ENCODE peak calls at places on chromosomes 16 and 17, in seven cellular contexts. One of them, this sample, is unnamed.
A peak's percentile ranks its signal among the peaks of the same experiment; 100 is the strongest.

GRCh38 chr17:81483085-81483861 is 29.3 kb downstream of the ACTG1 start:
- DNase-seq in pancreas: peak; percentile 91
- DNase-seq in endodermal cell: peak; percentile 80
- DNase-seq in heart left ventricle: peak; percentile 77
- DNase-seq in body of pancreas: peak; percentile 58
- DNase-seq in right atrium auricular region: no peak
- DNase-seq in thoracic aorta: no peak
- DNase-seq in this sample: peak; percentile 53

GRCh38 chr17:33057564-33057963 is 65.9 kb downstream of the SPACA3 start:
- DNase-seq in heart left ventricle: no peak
- DNase-seq in body of pancreas: no peak
- DNase-seq in thoracic aorta: no peak
- DNase-seq in right atrium auricular region: peak; percentile 44
- DNase-seq in pancreas: no peak
- DNase-seq in endodermal cell: peak; percentile 37
- DNase-seq in this sample: no peak

GRCh38 chr17:17129466-17129865 is 76.7 kb downstream of the PLD6 start:
- DNase-seq in right atrium auricular region: no peak
- DNase-seq in heart left ventricle: peak; percentile 29
- DNase-seq in body of pancreas: no peak
- DNase-seq in pancreas: no peak
- DNase-seq in endodermal cell: no peak
- DNase-seq in thoracic aorta: no peak
- DNase-seq in this sample: no peak

GRCh38 chr17:78716814-78717393 is 65.2 kb downstream of the CYTH1 start:
- DNase-seq in pancreas: peak; percentile 88
- DNase-seq in heart left ventricle: peak; percentile 76
- DNase-seq in endodermal cell: peak; percentile 52
- DNase-seq in right atrium auricular region: no peak
- DNase-seq in thoracic aorta: no peak
- DNase-seq in body of pancreas: peak; percentile 91
- DNase-seq in this sample: no peak

GRCh38 chr17:11853321-11854151 is 143.7 kb downstream of the ZNF18 start:
- DNase-seq in thoracic aorta: no peak
- DNase-seq in endodermal cell: no peak
- DNase-seq in heart left ventricle: no peak
- DNase-seq in body of pancreas: no peak
- DNase-seq in pancreas: no peak
- DNase-seq in right atrium auricular region: no peak
- DNase-seq in this sample: no peak

GRCh38 chr16:15976929-15977637 is 27.7 kb downstream of the ABCC1 start:
- DNase-seq in body of pancreas: no peak
- DNase-seq in endodermal cell: no peak
- DNase-seq in heart left ventricle: no peak
- DNase-seq in right atrium auricular region: peak; percentile 85
- DNase-seq in pancreas: no peak
- DNase-seq in thoracic aorta: no peak
- DNase-seq in this sample: no peak

GRCh38 chr17:12995896-12996295 is 21.9 kb downstream of the ELAC2 start:
- DNase-seq in pancreas: no peak
- DNase-seq in endodermal cell: no peak
- DNase-seq in body of pancreas: no peak
- DNase-seq in heart left ventricle: no peak
- DNase-seq in thoracic aorta: no peak
- DNase-seq in right atrium auricular region: no peak
- DNase-seq in this sample: no peak

GRCh38 chr16:75087040-75087979 is 29.3 kb downstream of the LDHD start:
- DNase-seq in thoracic aorta: no peak
- DNase-seq in pancreas: no peak
- DNase-seq in heart left ventricle: peak; percentile 68
- DNase-seq in body of pancreas: no peak
- DNase-seq in endodermal cell: peak; percentile 70
- DNase-seq in right atrium auricular region: peak; percentile 64
- DNase-seq in this sample: no peak

GRCh38 chr17:13699261-13699660 is 97.5 kb upstream of the HS3ST3A1 start:
- DNase-seq in endodermal cell: no peak
- DNase-seq in heart left ventricle: no peak
- DNase-seq in thoracic aorta: no peak
- DNase-seq in pancreas: no peak
- DNase-seq in body of pancreas: no peak
- DNase-seq in right atrium auricular region: no peak
- DNase-seq in this sample: no peak

GRCh38 chr16:75248536-75249380 is 2.7 kb downstream of the BCAR1 start:
- DNase-seq in endodermal cell: no peak
- DNase-seq in heart left ventricle: peak; percentile 63
- DNase-seq in body of pancreas: no peak
- DNase-seq in thoracic aorta: no peak
- DNase-seq in right atrium auricular region: no peak
- DNase-seq in pancreas: peak; percentile 28
- DNase-seq in this sample: no peak

GRCh38 chr16:67673712-67674580 is 7.3 kb downstream of the C16orf86 start:
- DNase-seq in endodermal cell: peak; percentile 45
- DNase-seq in heart left ventricle: peak; percentile 87
- DNase-seq in body of pancreas: peak; percentile 82
- DNase-seq in thoracic aorta: no peak
- DNase-seq in right atrium auricular region: peak; percentile 83
- DNase-seq in pancreas: peak; percentile 62
- DNase-seq in this sample: peak; percentile 71

GRCh38 chr17:43669971-43670644 is 8.4 kb upstream of the MEOX1 start:
- DNase-seq in body of pancreas: peak; percentile 47
- DNase-seq in pancreas: peak; percentile 17
- DNase-seq in right atrium auricular region: no peak
- DNase-seq in endodermal cell: peak; percentile 79
- DNase-seq in heart left ventricle: peak; percentile 42
- DNase-seq in thoracic aorta: no peak
- DNase-seq in this sample: no peak

GRCh38 chr17:2101448-2102257 is 46.8 kb downstream of the HIC1 start:
- DNase-seq in pancreas: peak; percentile 70
- DNase-seq in body of pancreas: peak; percentile 86
- DNase-seq in thoracic aorta: no peak
- DNase-seq in right atrium auricular region: no peak
- DNase-seq in endodermal cell: no peak
- DNase-seq in heart left ventricle: no peak
- DNase-seq in this sample: peak; percentile 86

GRCh38 chr16:50597563-50598255 is 49.5 kb downstream of the NKD1 start:
- DNase-seq in endodermal cell: no peak
- DNase-seq in right atrium auricular region: no peak
- DNase-seq in body of pancreas: no peak
- DNase-seq in heart left ventricle: peak; percentile 34
- DNase-seq in thoracic aorta: no peak
- DNase-seq in pancreas: no peak
- DNase-seq in this sample: no peak

GRCh38 chr17:45841883-45842525 is 2.7 kb upstream of the SPPL2C start:
- DNase-seq in right atrium auricular region: no peak
- DNase-seq in heart left ventricle: no peak
- DNase-seq in pancreas: no peak
- DNase-seq in thoracic aorta: no peak
- DNase-seq in endodermal cell: no peak
- DNase-seq in body of pancreas: no peak
- DNase-seq in this sample: no peak

GRCh38 chr17:73165616-73166404 is 1.0 kb downstream of the SSTR2 start:
- DNase-seq in body of pancreas: no peak
- DNase-seq in right atrium auricular region: no peak
- DNase-seq in pancreas: no peak
- DNase-seq in endodermal cell: peak; percentile 80
- DNase-seq in heart left ventricle: no peak
- DNase-seq in thoracic aorta: no peak
- DNase-seq in this sample: no peak

GRCh38 chr17:31794111-31794510 is 64.9 kb downstream of the COPRS start:
- DNase-seq in endodermal cell: no peak
- DNase-seq in heart left ventricle: no peak
- DNase-seq in thoracic aorta: no peak
- DNase-seq in right atrium auricular region: no peak
- DNase-seq in pancreas: no peak
- DNase-seq in body of pancreas: no peak
- DNase-seq in this sample: no peak

GRCh38 chr17:42009170-42009569 is 8.1 kb downstream of the DNAJC7 start:
- DNase-seq in endodermal cell: peak; percentile 70
- DNase-seq in thoracic aorta: no peak
- DNase-seq in heart left ventricle: no peak
- DNase-seq in right atrium auricular region: no peak
- DNase-seq in pancreas: no peak
- DNase-seq in body of pancreas: no peak
- DNase-seq in this sample: no peak

GRCh38 chr17:45812102-45812501 is 28.0 kb downstream of the CRHR1 start:
- DNase-seq in body of pancreas: no peak
- DNase-seq in right atrium auricular region: no peak
- DNase-seq in pancreas: no peak
- DNase-seq in thoracic aorta: no peak
- DNase-seq in heart left ventricle: no peak
- DNase-seq in endodermal cell: no peak
- DNase-seq in this sample: no peak

DNA sequence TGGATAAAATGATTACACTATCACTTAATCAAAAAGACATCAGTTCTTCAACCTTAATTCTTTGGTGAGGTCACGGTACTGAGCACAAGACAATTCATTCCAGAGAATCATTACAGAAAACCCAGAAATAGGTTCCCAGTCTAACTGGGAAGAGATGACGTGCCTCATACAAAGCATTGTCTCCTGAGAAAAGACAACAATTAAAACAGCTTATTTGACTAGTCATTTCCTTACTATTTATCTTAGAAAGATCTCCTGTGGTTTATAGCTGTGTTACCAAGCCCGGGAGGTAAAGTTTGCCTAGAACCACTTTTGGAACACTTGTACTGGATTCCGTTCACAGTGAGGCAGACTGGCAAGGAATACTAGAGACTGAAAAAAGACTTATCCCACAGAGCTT is 5.1 kb downstream of the PHF12 start:
- DNase-seq in body of pancreas: no peak
- DNase-seq in pancreas: no peak
- DNase-seq in heart left ventricle: no peak
- DNase-seq in endodermal cell: no peak
- DNase-seq in right atrium auricular region: no peak
- DNase-seq in thoracic aorta: no peak
- DNase-seq in this sample: no peak
- H3K4me3 ChIP-seq in body of pancreas: no peak overlapping the region
- H3K4me3 ChIP-seq in pancreas: no peak overlapping the region
- H3K4me3 ChIP-seq in heart left ventricle: no peak overlapping the region
- H3K4me3 ChIP-seq in endodermal cell: peak overlapping the region; percentile 30
- H3K4me3 ChIP-seq in right atrium auricular region: no peak overlapping the region
- H3K4me3 ChIP-seq in thoracic aorta: no peak overlapping the region
- H3K4me3 ChIP-seq in this sample: no peak overlapping the region

DNA sequence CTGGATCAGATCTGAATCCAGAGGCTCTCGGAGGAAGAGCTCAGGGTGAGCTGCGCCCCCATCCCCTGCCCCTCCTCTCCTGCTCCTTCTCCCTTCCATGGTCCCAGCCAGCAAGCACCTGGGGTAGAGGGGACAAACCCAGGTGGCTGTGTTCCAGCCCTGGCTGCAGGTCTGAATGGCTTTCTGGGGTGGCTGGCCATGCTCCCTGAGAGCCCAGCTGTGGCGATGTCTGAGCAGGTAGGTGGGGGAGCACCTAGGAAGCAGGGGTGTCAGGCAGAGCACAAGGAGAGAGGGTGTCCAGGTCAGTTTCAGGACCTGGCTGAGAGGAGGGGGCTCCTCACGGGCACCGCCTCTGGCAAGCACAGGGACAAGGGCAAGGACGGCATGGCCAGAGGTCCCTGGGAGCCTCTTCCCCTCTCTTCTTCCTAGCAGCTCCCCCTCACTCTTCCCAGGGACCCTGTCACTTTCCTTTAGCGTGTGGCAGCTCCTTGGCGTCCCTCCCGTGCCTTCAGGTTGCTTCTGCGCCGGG is 310.0 kb downstream of the SEC14L1 start:
- DNase-seq in right atrium auricular region: no peak
- DNase-seq in thoracic aorta: no peak
- DNase-seq in body of pancreas: no peak
- DNase-seq in pancreas: no peak
- DNase-seq in endodermal cell: no peak
- DNase-seq in heart left ventricle: no peak
- DNase-seq in this sample: no peak
- TF ChIP-seq CTCF in right atrium auricular region: no peak
- TF ChIP-seq CTCF in thoracic aorta: no peak
- TF ChIP-seq CTCF in body of pancreas: no peak
- TF ChIP-seq CTCF in pancreas: no peak
- TF ChIP-seq CTCF in endodermal cell: no peak
- TF ChIP-seq CTCF in heart left ventricle: no peak
- TF ChIP-seq CTCF in this sample: no peak

DNA sequence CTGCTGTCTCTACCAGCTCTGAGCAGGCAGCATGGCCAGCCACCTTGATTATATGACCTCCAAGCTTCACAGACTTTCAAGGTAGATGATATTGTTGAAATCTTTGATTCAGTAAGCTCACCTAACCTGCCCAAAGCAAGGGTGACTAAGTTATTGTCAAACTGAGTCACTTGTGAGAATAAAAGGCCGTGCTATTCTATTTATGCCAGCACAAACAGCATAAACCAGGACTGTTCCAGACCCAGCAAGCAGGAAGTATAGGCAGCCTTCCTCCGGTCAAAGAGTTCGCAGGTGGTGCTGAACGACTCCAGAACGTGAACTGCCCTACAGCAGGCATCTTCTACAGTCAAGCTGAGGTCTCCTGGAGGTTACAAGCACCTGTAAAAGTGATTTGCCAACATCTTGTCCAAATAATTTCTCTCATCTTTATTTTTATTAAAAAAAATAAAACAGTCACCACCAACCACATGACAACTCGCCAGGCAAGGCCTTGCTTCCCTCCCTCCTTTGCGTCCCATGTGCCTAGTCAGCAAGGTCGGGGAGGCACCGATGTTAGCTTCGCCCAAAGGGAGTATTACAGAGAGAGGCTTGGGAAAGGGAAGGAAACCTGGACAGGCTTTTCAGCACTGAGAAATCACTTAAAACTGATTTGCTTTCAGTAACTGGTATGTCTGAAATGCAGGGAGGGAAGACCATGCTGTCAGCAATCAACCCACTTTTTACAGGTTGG is 10.8 kb downstream of the ARL2BP start:
- DNase-seq in thoracic aorta: no peak
- DNase-seq in right atrium auricular region: peak; percentile 32
- DNase-seq in pancreas: no peak
- DNase-seq in endodermal cell: no peak
- DNase-seq in body of pancreas: no peak
- DNase-seq in heart left ventricle: peak; percentile 13
- DNase-seq in this sample: no peak
- H3K27ac ChIP-seq in thoracic aorta: no peak overlapping the region
- H3K27ac ChIP-seq in right atrium auricular region: no peak overlapping the region
- H3K27ac ChIP-seq in pancreas: no peak overlapping the region
- H3K27ac ChIP-seq in endodermal cell: no peak overlapping the region
- H3K27ac ChIP-seq in body of pancreas: no peak overlapping the region
- H3K27ac ChIP-seq in heart left ventricle: no peak overlapping the region
- H3K27ac ChIP-seq in this sample: no peak overlapping the region

DNA sequence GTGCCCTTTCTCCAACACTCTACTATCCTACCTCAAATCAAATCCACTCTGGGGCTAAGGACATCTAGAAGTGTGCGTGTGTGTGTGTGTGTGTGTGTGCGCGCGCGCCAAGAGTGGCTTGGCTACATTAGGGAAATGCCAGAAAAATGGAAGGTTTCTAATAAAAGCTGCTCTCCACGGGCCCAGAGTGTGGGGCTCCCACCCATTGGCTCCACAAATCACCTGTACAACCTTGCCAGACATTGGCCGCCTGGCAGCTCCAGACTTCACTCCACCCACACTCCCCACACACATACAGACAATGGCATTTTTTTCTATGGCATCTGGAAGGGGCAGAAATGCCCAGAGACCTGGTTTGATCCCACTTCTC is 30.3 kb upstream of the PHOSPHO1 start:
- DNase-seq in heart left ventricle: no peak
- DNase-seq in thoracic aorta: no peak
- DNase-seq in right atrium auricular region: no peak
- DNase-seq in body of pancreas: no peak
- DNase-seq in endodermal cell: no peak
- DNase-seq in pancreas: no peak
- DNase-seq in this sample: no peak
- H3K4me3 ChIP-seq in heart left ventricle: peak overlapping the region; percentile 32
- H3K4me3 ChIP-seq in thoracic aorta: peak overlapping the region; percentile 75
- H3K4me3 ChIP-seq in right atrium auricular region: peak overlapping the region; percentile 61
- H3K4me3 ChIP-seq in body of pancreas: no peak overlapping the region
- H3K4me3 ChIP-seq in endodermal cell: peak overlapping the region; percentile 69
- H3K4me3 ChIP-seq in pancreas: peak overlapping the region; percentile 58
- H3K4me3 ChIP-seq in this sample: no peak overlapping the region